ENCODE peak calls at places on chromosomes 4 and X, in four cellular contexts. V is neural progenitor cell, N is stomach, G is PC-3. A is an unnamed sample.
A peak's percentile ranks its signal among the peaks of the same experiment; 100 is the strongest.

GRCh38 chrX:19791562-19791961 is 95.8 kb downstream of the SH3KBP1 start:
- DNase-seq in V (no peak), G (no peak), N (no peak), A (no peak)

GRCh38 chr4:106201373-106201772 is 114.6 kb downstream of the TBCK start:
- DNase-seq in G (peak; percentile 33), N (no peak), V (peak; percentile 2), A (no peak)

GRCh38 chrX:39984191-39984956 is 113.4 kb downstream of the BCOR start:
- DNase-seq in V (no peak), N (no peak), G (no peak), A (no peak)

GRCh38 chr4:30535255-30535654 is 184.9 kb upstream of the PCDH7 start:
- DNase-seq in N (no peak), G (no peak), V (no peak), A (no peak)

GRCh38 chrX:101136235-101136634 is 38.2 kb downstream of the CENPI start:
- DNase-seq in N (no peak), G (no peak), V (no peak), A (no peak)

GRCh38 chr4:184968784-184969201 is 49.5 kb upstream of the HELT start:
- DNase-seq in G (peak; percentile 78), V (no peak), N (peak; percentile 89), A (no peak)

GRCh38 chr4:115110191-115111166 is 2.9 kb downstream of the NDST4 start:
- DNase-seq in G (peak; percentile 71), N (no peak), V (no peak), A (no peak)

GRCh38 chrX:130108647-130109428 is 1.5 kb downstream of the ELF4 start:
- DNase-seq in N (no peak), V (no peak), G (peak; percentile 44), A (no peak)

GRCh38 chr4:82677327-82677726 is 115.5 kb upstream of the TMEM150C start:
- DNase-seq in V (no peak), N (no peak), G (peak; percentile 50), A (no peak)

GRCh38 chrX:100643943-100644587 is at the start of gene SRPX2:
- DNase-seq in G (peak; percentile 88), N (no peak), V (no peak), A (peak; percentile 39)

GRCh38 chrX:15908891-15909290 is 54.3 kb upstream of the AP1S2 start:
- DNase-seq in G (no peak), V (peak; percentile 54), N (no peak), A (no peak)

GRCh38 chrX:10656214-10656613 is 35.8 kb upstream of the MID1 start:
- DNase-seq in G (no peak), V (no peak), N (no peak), A (no peak)

GRCh38 chrX:48802089-48802812 is 384 bp downstream of the HDAC6 start:
- DNase-seq in G (peak; percentile 85), N (peak; percentile 86), V (peak; percentile 89), A (peak; percentile 76)

GRCh38 chr4:184347251-184348239 is 126.8 kb downstream of the IRF2 start:
- DNase-seq in V (peak; percentile 89), N (peak; percentile 80), G (peak; percentile 68), A (peak; percentile 49)

GRCh38 chrX:20271730-20272129 is 5.0 kb upstream of the RPS6KA3 start:
- DNase-seq in G (peak; percentile 78), V (no peak), N (no peak), A (no peak)

GRCh38 chr4:66273110-66273509 is 602.8 kb upstream of the EPHA5 start:
- DNase-seq in N (no peak), V (no peak), G (no peak), A (no peak)

GRCh38 chr4:158796370-158797140 is 27.7 kb downstream of the FNIP2 start:
- DNase-seq in G (no peak), N (no peak), V (no peak), A (no peak)

GRCh38 chr4:74640111-74640903 is 154.0 kb downstream of the BTC start:
- DNase-seq in V (no peak), G (peak; percentile 46), N (no peak), A (no peak)

GRCh38 chrX:77785400-77785745 is 643 bp downstream of the ATRX start:
- DNase-seq in N (no peak), G (peak; percentile 30), V (peak; percentile 52), A (no peak)

GRCh38 chr4:153521995-153522799 is 56.0 kb downstream of the TMEM131L start:
- DNase-seq in G (no peak), V (no peak), N (no peak), A (no peak)
- H3K36me3 ChIP-seq in G (no peaks in the 10 kb centered on the region), V (no peaks in the 10 kb centered on the region), N (no peaks in the 10 kb centered on the region), A (no peaks in the 10 kb centered on the region)

DNA sequence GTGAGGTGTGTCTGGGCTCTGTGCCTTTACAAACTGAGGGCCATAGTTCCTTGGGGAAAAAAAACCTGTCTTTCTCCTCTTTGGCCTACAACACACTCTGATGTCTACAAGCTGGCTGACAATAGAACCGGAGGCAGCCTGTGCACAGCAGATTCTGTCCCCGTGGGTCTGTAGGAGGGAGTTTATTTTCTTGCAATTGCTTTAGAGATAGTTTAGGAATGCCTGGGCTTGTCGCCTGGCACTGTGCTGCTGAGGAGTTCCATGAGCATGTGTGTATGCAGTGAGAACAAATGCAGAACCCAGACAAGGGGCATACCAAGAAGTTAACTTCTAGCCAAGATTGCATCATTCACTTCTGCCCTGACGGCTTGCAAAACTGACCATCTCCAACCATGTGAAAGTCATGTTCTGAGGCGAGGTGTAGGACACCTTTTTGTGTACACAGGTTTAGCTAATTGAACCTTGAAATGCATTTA is 54.1 kb downstream of the CCNI start:
- DNase-seq in G (no peak), V (no peak), N (peak; percentile 34), A (no peak)
- H3K36me3 ChIP-seq in G (peaks cover 14% of the 10 kb centered on the region), V (peaks cover 9% of the 10 kb centered on the region), N (peaks cover 6% of the 10 kb centered on the region), A (peaks cover 87% of the 10 kb centered on the region)

GRCh38 chr4:3229964-3230363 is 19.0 kb upstream of the MSANTD1 start:
- DNase-seq in N (no peak), G (no peak), V (no peak), A (no peak)
- H3K36me3 ChIP-seq in N (peaks cover 71% of the 10 kb centered on the region), G (peaks cover 11% of the 10 kb centered on the region), V (no peaks in the 10 kb centered on the region), A (peaks cover 44% of the 10 kb centered on the region)

GRCh38 chr4:3217266-3217665 is 31.7 kb upstream of the MSANTD1 start:
- DNase-seq in G (no peak), N (no peak), V (no peak), A (no peak)

GRCh38 chr4:3217771-3218170 is 31.2 kb upstream of the MSANTD1 start:
- DNase-seq in N (no peak), V (no peak), G (no peak), A (no peak)

GRCh38 chr4:3219761-3220481 is 29.0 kb upstream of the MSANTD1 start:
- DNase-seq in G (no peak), V (no peak), N (no peak), A (no peak)

GRCh38 chr4:3220586-3221494 is 28.1 kb upstream of the MSANTD1 start:
- DNase-seq in V (no peak), N (no peak), G (no peak), A (no peak)

GRCh38 chr4:3218824-3219760 is 29.9 kb upstream of the MSANTD1 start:
- DNase-seq in V (peak; percentile 63), G (no peak), N (no peak), A (no peak)
- H3K36me3 ChIP-seq in V (no peaks in the 10 kb centered on the region), G (no peaks in the 10 kb centered on the region), N (peaks cover 85% of the 10 kb centered on the region), A (no peaks in the 10 kb centered on the region)

GRCh38 chr4:167233523-167234387 is 539 bp downstream of the SPOCK3 start:
- DNase-seq in V (peak; percentile 52), G (peak; percentile 26), N (no peak), A (no peak)
- H3K36me3 ChIP-seq in V (no peaks in the 10 kb centered on the region), G (no peaks in the 10 kb centered on the region), N (no peaks in the 10 kb centered on the region), A (no peaks in the 10 kb centered on the region)

GRCh38 chr4:7002336-7002735 is 40.8 kb upstream of the TADA2B start:
- DNase-seq in G (no peak), V (no peak), N (no peak), A (no peak)

GRCh38 chr4:7004331-7004730 is 38.8 kb upstream of the TADA2B start:
- DNase-seq in G (no peak), V (no peak), N (no peak), A (no peak)

GRCh38 chr4:7001271-7001670 is 41.9 kb upstream of the TADA2B start:
- DNase-seq in V (no peak), N (no peak), G (no peak), A (no peak)

GRCh38 chr4:7003879-7004240 is 39.3 kb upstream of the TADA2B start:
- DNase-seq in V (no peak), G (no peak), N (no peak), A (no peak)

DNA sequence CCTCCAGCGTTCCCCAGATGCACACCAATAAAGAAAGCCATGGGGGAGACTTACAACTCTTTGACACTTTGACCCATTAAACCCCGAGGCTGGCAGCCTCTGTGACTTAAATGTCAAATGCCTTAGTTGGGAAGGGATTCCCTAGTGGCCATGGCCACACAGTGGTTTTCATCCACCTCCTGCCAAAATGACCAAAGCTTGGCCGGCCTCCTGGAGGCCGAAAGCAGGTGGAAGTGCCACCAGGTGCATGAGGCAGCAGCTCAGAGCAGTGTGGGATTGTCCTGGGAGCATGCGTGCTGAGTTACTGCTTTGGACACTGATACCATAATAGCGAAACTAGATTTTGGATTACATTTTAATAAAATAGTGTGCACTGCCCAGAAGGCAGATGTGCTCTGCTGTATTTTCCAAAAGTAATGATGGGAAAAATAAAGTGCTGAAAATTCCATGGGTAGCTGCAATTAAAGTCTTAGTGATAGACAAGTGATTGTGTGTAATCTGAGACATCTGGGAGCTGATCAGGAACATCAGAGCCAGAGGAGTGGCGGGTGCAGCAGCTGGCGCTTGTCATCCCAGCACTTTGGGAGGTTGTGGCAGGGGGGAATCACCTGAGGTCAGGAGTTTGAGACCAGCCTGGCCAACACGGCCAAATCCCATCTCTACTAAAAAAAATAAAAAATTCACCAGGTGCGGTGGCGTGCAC is 39.8 kb upstream of the TADA2B start:
- DNase-seq in V (no peak), G (no peak), N (no peak), A (no peak)
- H3K36me3 ChIP-seq in V (no peaks in the 10 kb centered on the region), G (peaks cover 20% of the 10 kb centered on the region), N (peaks cover 56% of the 10 kb centered on the region), A (peaks cover 93% of the 10 kb centered on the region)

GRCh38 chr4:87088188-87088587 is 132.2 kb downstream of the KLHL8 start:
- DNase-seq in V (no peak), G (no peak), N (no peak), A (no peak)

GRCh38 chr4:87087015-87087920 is 133.2 kb downstream of the KLHL8 start:
- DNase-seq in V (no peak), N (no peak), G (no peak), A (no peak)

GRCh38 chr4:87092389-87093141 is 127.9 kb downstream of the KLHL8 start:
- DNase-seq in V (no peak), N (peak; percentile 72), G (peak; percentile 94), A (peak; percentile 24)

GRCh38 chr4:87089368-87089767 is 131.1 kb downstream of the KLHL8 start:
- DNase-seq in V (no peak), G (peak; percentile 41), N (no peak), A (no peak)

DNA sequence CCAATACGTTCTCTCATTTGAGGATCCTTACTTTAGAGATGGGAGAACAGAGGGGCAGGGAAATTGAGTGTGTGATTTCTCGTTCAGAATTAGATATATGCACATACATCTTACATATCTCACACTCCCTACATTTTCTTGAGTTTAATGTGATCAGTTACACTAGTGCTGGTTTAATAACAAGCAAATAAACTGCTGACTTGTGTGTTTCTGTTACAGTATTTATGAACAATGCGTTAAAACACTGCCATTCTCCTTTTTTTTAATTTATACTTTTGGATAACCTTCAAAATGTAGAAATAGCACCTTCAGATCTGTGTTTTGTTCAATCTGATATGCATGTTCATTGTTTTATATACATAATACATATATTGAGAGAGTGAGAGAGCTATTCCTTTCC is 130.1 kb downstream of the KLHL8 start:
- DNase-seq in V (no peak), N (no peak), G (no peak), A (no peak)
- H3K36me3 ChIP-seq in V (no peaks in the 10 kb centered on the region), N (no peaks in the 10 kb centered on the region), G (peaks cover 6% of the 10 kb centered on the region), A (peaks cover 8% of the 10 kb centered on the region)

GRCh38 chr4:5728451-5728850 is 17.4 kb downstream of the EVC start:
- DNase-seq in N (no peak), G (no peak), V (no peak), A (no peak)
- H3K36me3 ChIP-seq in N (peaks cover 2% of the 10 kb centered on the region), G (peaks cover 26% of the 10 kb centered on the region), V (no peaks in the 10 kb centered on the region), A (peaks cover 70% of the 10 kb centered on the region)

A was measured in tibial nerve.